ENCODE peak calls at places on chromosomes 16 and 17, in eight cellular contexts. One of them, this sample, is unnamed.

GRCh38 chr16:11188801-11189740 is 66.9 kb downstream of the SOCS1 start:
- DNase-seq in H1: no peak
- DNase-seq in A549: no peak
- DNase-seq in HCT116: no peak
- DNase-seq in K562: no peak
- DNase-seq in SK-N-SH: no peak
- DNase-seq in HepG2: no peak
- DNase-seq in GM12878: no peak
- DNase-seq in this sample: no peak

GRCh38 chr17:59154721-59155438 is at the start of gene SKA2:
- DNase-seq in H1: peak
- DNase-seq in A549: peak
- DNase-seq in HCT116: no peak
- DNase-seq in K562: peak
- DNase-seq in SK-N-SH: peak
- DNase-seq in HepG2: no peak
- DNase-seq in GM12878: peak
- DNase-seq in this sample: no peak

GRCh38 chr16:11201498-11202259 is 54.3 kb downstream of the SOCS1 start:
- DNase-seq in H1: peak
- DNase-seq in A549: no peak
- DNase-seq in HCT116: peak
- DNase-seq in K562: peak
- DNase-seq in SK-N-SH: peak
- DNase-seq in HepG2: peak
- DNase-seq in GM12878: no peak
- DNase-seq in this sample: peak

GRCh38 chr16:4011225-4011939 is 104.9 kb downstream of the ADCY9 start:
- DNase-seq in H1: no peak
- DNase-seq in A549: no peak
- DNase-seq in HCT116: no peak
- DNase-seq in K562: no peak
- DNase-seq in SK-N-SH: no peak
- DNase-seq in HepG2: no peak
- DNase-seq in GM12878: no peak
- DNase-seq in this sample: no peak

GRCh38 chr16:4324479-4324868 is 8.6 kb downstream of the GLIS2 start:
- DNase-seq in H1: no peak
- DNase-seq in A549: no peak
- DNase-seq in HCT116: no peak
- DNase-seq in K562: no peak
- DNase-seq in SK-N-SH: no peak
- DNase-seq in HepG2: no peak
- DNase-seq in GM12878: no peak
- DNase-seq in this sample: no peak

GRCh38 chr16:22816475-22816874 is 2.5 kb downstream of the HS3ST2 start:
- DNase-seq in H1: no peak
- DNase-seq in A549: peak
- DNase-seq in HCT116: no peak
- DNase-seq in K562: no peak
- DNase-seq in SK-N-SH: no peak
- DNase-seq in HepG2: no peak
- DNase-seq in GM12878: no peak
- DNase-seq in this sample: no peak

GRCh38 chr17:51166987-51167931 is 1.0 kb downstream of the NME2 start:
- DNase-seq in H1: no peak
- DNase-seq in A549: peak
- DNase-seq in HCT116: no peak
- DNase-seq in K562: peak
- DNase-seq in SK-N-SH: peak
- DNase-seq in HepG2: peak
- DNase-seq in GM12878: no peak
- DNase-seq in this sample: peak

GRCh38 chr17:42027961-42028790 is 8.3 kb downstream of the NKIRAS2 start:
- DNase-seq in H1: no peak
- DNase-seq in A549: peak
- DNase-seq in HCT116: peak
- DNase-seq in K562: peak
- DNase-seq in SK-N-SH: no peak
- DNase-seq in HepG2: peak
- DNase-seq in GM12878: no peak
- DNase-seq in this sample: no peak

GRCh38 chr17:8981443-8981842 is 15.9 kb upstream of the PIK3R5 start:
- DNase-seq in H1: no peak
- DNase-seq in A549: no peak
- DNase-seq in HCT116: no peak
- DNase-seq in K562: no peak
- DNase-seq in SK-N-SH: no peak
- DNase-seq in HepG2: no peak
- DNase-seq in GM12878: no peak
- DNase-seq in this sample: no peak

GRCh38 chr17:64039106-64039400 is 18.6 kb upstream of the ICAM2 start:
- DNase-seq in H1: no peak
- DNase-seq in A549: no peak
- DNase-seq in HCT116: no peak
- DNase-seq in K562: no peak
- DNase-seq in SK-N-SH: no peak
- DNase-seq in HepG2: no peak
- DNase-seq in GM12878: no peak
- DNase-seq in this sample: no peak

GRCh38 chr17:64037180-64037579 is 16.7 kb upstream of the ICAM2 start:
- DNase-seq in H1: no peak
- DNase-seq in A549: no peak
- DNase-seq in HCT116: no peak
- DNase-seq in K562: no peak
- DNase-seq in SK-N-SH: no peak
- DNase-seq in HepG2: no peak
- DNase-seq in GM12878: no peak
- DNase-seq in this sample: no peak

GRCh38 chr17:64037802-64038201 is 17.4 kb upstream of the ICAM2 start:
- DNase-seq in H1: no peak
- DNase-seq in A549: no peak
- DNase-seq in HCT116: no peak
- DNase-seq in K562: no peak
- DNase-seq in SK-N-SH: no peak
- DNase-seq in HepG2: no peak
- DNase-seq in GM12878: no peak
- DNase-seq in this sample: no peak

GRCh38 chr17:64038331-64039105 is 18.1 kb upstream of the ICAM2 start:
- DNase-seq in H1: no peak
- DNase-seq in A549: no peak
- DNase-seq in HCT116: no peak
- DNase-seq in K562: no peak
- DNase-seq in SK-N-SH: no peak
- DNase-seq in HepG2: no peak
- DNase-seq in GM12878: no peak
- DNase-seq in this sample: no peak

DNA sequence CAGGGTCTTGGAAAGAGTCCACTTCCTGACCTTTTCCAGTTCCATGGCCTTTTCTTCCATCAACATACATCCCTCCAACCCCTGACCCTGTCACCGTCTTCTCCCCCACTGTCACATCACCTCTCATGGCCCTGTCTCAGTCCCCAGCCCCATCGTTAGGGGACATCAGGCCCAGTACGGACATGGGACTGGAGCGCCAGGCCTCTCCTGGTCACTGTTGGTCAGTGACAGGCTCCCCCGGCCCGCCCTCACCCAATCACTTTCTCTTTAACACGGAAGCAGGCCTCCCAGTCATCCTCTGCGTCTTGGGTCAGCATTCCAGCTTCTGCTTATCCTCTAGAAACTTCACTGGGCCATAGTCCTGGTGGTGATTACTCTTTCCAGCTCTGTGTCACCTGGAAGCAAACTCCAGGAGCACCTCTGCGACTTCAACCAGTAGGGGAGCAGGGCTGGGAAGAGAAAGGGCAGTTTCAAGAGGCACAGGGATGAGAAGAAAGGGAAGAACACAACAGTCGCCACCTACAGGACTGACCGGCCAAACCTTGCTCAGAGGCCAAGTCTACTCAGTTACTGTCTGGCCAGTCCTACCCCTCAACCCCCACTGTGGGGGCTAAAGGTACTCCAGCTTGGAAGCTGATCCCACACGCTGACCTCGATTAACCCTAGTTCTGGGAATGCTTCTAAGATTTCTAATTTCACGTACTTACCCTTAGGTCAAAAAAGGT is 15.9 kb upstream of the ICAM2 start:
- DNase-seq in H1: no peak
- DNase-seq in A549: peak
- DNase-seq in HCT116: peak
- DNase-seq in K562: no peak
- DNase-seq in SK-N-SH: no peak
- DNase-seq in HepG2: peak
- DNase-seq in GM12878: no peak
- DNase-seq in this sample: no peak
- TF ChIP-seq RAD21 in H1: peak
- TF ChIP-seq RAD21 in A549: no peak
- TF ChIP-seq RAD21 in HCT116: no peak
- TF ChIP-seq RAD21 in K562: peak
- TF ChIP-seq RAD21 in SK-N-SH: no peak
- TF ChIP-seq RAD21 in HepG2: no peak
- TF ChIP-seq RAD21 in GM12878: no peak
- TF ChIP-seq RAD21 in this sample: no peak

GRCh38 chr16:50679266-50679665 is 1.8 kb downstream of the SNX20 start:
- DNase-seq in H1: no peak
- DNase-seq in A549: no peak
- DNase-seq in HCT116: no peak
- DNase-seq in K562: no peak
- DNase-seq in SK-N-SH: no peak
- DNase-seq in HepG2: no peak
- DNase-seq in GM12878: no peak
- DNase-seq in this sample: no peak
- H3K4me2 ChIP-seq in H1: no peak
- H3K4me2 ChIP-seq in A549: no peak
- H3K4me2 ChIP-seq in HCT116: no peak
- H3K4me2 ChIP-seq in K562: no peak
- H3K4me2 ChIP-seq in SK-N-SH: no peak
- H3K4me2 ChIP-seq in HepG2: no peak
- H3K4me2 ChIP-seq in GM12878: peak
- H3K4me2 ChIP-seq in this sample: no peak

GRCh38 chr17:49699967-49700575 is 7.7 kb downstream of the SLC35B1 start:
- DNase-seq in H1: no peak
- DNase-seq in A549: no peak
- DNase-seq in HCT116: no peak
- DNase-seq in K562: no peak
- DNase-seq in SK-N-SH: no peak
- DNase-seq in HepG2: no peak
- DNase-seq in GM12878: no peak
- DNase-seq in this sample: no peak

GRCh38 chr17:49707246-49707607 is 537 bp downstream of the SLC35B1 start:
- DNase-seq in H1: no peak
- DNase-seq in A549: no peak
- DNase-seq in HCT116: no peak
- DNase-seq in K562: no peak
- DNase-seq in SK-N-SH: no peak
- DNase-seq in HepG2: no peak
- DNase-seq in GM12878: no peak
- DNase-seq in this sample: no peak

GRCh38 chr17:49705254-49705653 is 2.5 kb downstream of the SLC35B1 start:
- DNase-seq in H1: no peak
- DNase-seq in A549: no peak
- DNase-seq in HCT116: no peak
- DNase-seq in K562: no peak
- DNase-seq in SK-N-SH: no peak
- DNase-seq in HepG2: no peak
- DNase-seq in GM12878: no peak
- DNase-seq in this sample: no peak

GRCh38 chr17:49700956-49701355 is 6.8 kb downstream of the SLC35B1 start:
- DNase-seq in H1: no peak
- DNase-seq in A549: no peak
- DNase-seq in HCT116: no peak
- DNase-seq in K562: no peak
- DNase-seq in SK-N-SH: no peak
- DNase-seq in HepG2: no peak
- DNase-seq in GM12878: no peak
- DNase-seq in this sample: no peak

DNA sequence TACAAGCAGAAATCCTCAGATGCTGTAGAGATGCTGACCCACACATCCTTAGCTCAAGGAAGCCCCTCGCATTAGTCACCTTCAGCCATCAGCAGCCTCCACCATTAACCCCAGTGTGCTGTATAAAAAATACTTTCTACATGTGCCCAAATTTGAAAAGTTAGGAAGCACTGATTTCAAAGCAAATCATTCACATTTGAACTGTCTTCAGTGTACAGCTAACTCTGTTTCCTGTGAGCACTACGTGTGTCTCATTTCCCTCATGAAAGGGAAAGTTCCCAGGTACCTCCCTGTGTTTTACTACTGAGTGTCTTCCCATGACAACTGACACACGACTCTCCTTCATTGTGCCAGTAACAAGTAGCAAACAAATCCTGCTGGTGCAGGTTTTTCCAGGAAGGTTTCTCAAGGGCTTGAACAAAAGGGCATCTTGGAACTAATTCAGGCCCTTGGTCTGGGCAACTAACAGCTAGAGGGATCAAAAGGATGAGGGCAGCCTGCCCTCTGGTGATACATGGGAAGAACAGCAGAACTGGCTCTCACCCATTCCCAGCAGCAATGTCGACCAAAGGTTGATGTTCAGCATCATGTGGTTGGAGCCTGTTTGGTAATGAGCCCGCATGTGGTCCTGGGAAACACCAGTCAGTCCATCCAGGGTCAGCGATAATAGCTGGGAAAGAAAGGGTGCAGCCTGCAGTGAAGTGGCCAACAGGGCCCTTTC is 4.0 kb downstream of the SLC35B1 start:
- DNase-seq in H1: no peak
- DNase-seq in A549: peak
- DNase-seq in HCT116: peak
- DNase-seq in K562: no peak
- DNase-seq in SK-N-SH: no peak
- DNase-seq in HepG2: peak
- DNase-seq in GM12878: no peak
- DNase-seq in this sample: peak
- TF ChIP-seq RAD21 in H1: peak
- TF ChIP-seq RAD21 in A549: peak
- TF ChIP-seq RAD21 in HCT116: peak
- TF ChIP-seq RAD21 in K562: peak
- TF ChIP-seq RAD21 in SK-N-SH: peak
- TF ChIP-seq RAD21 in HepG2: peak
- TF ChIP-seq RAD21 in GM12878: peak
- TF ChIP-seq RAD21 in this sample: peak

DNA sequence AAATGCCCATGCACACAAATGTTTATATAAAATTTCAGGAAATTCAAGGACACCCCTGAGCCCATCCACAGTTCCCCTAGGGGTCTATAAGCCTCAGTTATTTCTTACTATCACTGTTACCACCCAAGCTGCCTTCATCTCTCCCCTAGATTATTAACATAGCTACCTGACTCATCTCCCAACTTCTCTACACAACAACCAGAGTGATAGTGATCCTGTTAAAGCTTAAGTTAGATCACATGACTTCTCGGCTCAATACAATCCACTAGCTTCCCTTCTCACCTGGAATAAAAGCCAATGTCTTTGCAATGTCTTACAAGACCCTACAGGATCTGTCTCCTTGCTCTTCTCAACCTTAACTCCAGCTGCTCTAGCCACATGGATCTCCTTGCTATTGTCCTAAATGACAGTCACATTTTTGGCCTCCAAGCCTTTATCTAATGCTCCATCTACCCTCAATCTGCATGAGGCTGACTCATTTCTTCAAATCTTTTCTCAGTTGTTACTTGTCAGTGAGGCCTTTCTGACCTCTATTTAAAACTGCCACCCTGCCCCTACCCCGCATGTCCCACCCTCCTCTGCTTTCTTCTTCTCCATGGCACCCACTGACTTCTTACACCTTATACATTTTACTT is 5.4 kb upstream of the LIG3 start:
- DNase-seq in H1: no peak
- DNase-seq in A549: no peak
- DNase-seq in HCT116: no peak
- DNase-seq in K562: no peak
- DNase-seq in SK-N-SH: no peak
- DNase-seq in HepG2: no peak
- DNase-seq in GM12878: no peak
- DNase-seq in this sample: no peak
- H3K4me2 ChIP-seq in H1: no peak
- H3K4me2 ChIP-seq in A549: no peak
- H3K4me2 ChIP-seq in HCT116: no peak
- H3K4me2 ChIP-seq in K562: no peak
- H3K4me2 ChIP-seq in SK-N-SH: no peak
- H3K4me2 ChIP-seq in HepG2: no peak
- H3K4me2 ChIP-seq in GM12878: no peak
- H3K4me2 ChIP-seq in this sample: no peak

This sample was measured in IMR-90.